ENCODE peak calls at places on chromosomes 2 and 18, in five cellular contexts. M is GM23338, V is GM06990, I is psoas muscle, B is fibroblast of mammary gland. A is an unnamed sample.

GRCh38 chr2:71798266-71799012 is 345.1 kb downstream of the DYSF start:
- DNase-seq in M (peak; percentile 87), V (no peak), I (no peak), B (peak; percentile 41), A (peak; percentile 66)

GRCh38 chr2:43106767-43107527 is 119.5 kb downstream of the ZFP36L2 start:
- DNase-seq in M (no peak), V (no peak), I (no peak), B (no peak), A (no peak)

GRCh38 chr2:174300114-174300513 is 34.6 kb upstream of the SP9 start:
- DNase-seq in M (no peak), V (no peak), I (no peak), B (peak; percentile 13), A (no peak)

GRCh38 chr2:120750488-120751210 is 15.0 kb downstream of the GLI2 start:
- DNase-seq in M (no peak), V (no peak), I (no peak), B (peak; percentile 47), A (no peak)

GRCh38 chr2:61177727-61178549 is 15.9 kb downstream of the C2orf74 start:
- DNase-seq in M (peak; percentile 59), V (peak; percentile 68), I (peak; percentile 70), B (peak; percentile 30), A (no peak)

GRCh38 chr2:182416191-182416590 is 10.6 kb downstream of the PDE1A start:
- DNase-seq in M (no peak), V (no peak), I (no peak), B (no peak), A (no peak)

GRCh38 chr18:46338213-46338612 is 234.0 kb downstream of the HAUS1 start:
- DNase-seq in M (peak; percentile 57), V (no peak), I (no peak), B (no peak), A (no peak)

GRCh38 chr2:10717630-10718029 is 3.8 kb upstream of the ATP6V1C2 start:
- DNase-seq in M (no peak), V (no peak), I (no peak), B (peak; percentile 54), A (no peak)

GRCh38 chr2:241207641-241208040 is 19.2 kb downstream of the ANO7 start:
- DNase-seq in M (no peak), V (no peak), I (no peak), B (no peak), A (no peak)

GRCh38 chr2:219665926-219666325 is 38.5 kb downstream of the SLC4A3 start:
- DNase-seq in M (no peak), V (no peak), I (no peak), B (no peak), A (no peak)

DNA sequence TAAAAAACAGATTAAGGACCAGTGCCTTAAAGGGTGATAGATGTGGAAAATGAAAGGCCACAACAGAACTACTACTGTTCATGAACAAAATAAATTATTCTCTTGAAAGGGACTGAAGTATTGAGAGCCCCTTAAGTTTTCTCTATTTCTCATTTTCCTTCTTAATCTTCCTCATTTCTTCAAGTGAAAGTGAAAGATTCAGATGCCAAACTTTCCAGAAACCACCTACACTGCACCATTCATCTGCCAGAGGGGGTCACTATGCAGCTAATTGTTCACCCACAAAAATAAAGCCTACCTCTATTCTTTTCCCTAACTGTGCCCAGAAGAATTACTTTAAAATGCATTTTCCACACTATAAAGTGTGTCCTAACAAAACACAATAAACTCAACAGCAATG is 140.1 kb downstream of the NR4A2 start:
- DNase-seq in M (peak; percentile 22), V (peak; percentile 13), I (no peak), B (peak; percentile 7), A (no peak)
- TF ChIP-seq CTCF in M (peak; percentile 58), V (peak; percentile 39), I (no peak), B (peak; percentile 27), A (no peak)

DNA sequence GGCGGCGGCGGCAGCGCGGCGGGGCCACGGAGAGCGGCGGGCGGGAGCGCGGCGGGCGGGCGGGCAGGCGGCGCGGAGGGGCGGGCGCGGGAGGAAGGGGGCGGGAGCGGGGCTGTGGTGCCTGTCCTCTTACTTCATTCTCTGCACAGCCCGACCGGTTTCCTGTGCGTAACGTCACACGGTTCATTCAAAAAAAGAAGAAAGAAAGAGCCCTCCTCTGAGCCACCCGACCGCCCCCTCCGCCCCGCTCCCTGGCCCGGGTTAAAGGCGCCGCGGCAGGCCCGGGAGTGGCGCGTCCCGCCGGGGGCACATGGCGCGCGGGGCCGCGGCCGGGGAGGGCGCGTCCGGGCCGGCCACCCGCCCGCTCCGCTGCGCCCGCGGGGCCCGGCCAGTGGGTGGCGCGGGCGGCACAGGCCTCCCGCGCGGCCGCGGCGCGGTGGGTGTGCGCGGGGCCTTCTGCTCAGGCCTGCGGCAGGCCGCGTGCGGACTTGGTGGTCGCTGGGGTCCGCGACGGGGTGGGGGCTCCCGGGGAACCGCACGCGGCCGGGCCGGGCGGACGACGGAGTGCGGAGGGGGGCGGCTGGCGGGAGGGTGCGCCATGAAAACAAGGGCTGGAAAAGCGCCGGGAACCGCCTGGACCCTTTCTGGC is 596 bp upstream of the BCL2 start:
- DNase-seq in M (peak; percentile 87), V (peak; percentile 85), I (peak; percentile 90), B (peak; percentile 81), A (peak; percentile 90)
- TF ChIP-seq CTCF in M (no peak), V (no peak), I (peak; percentile 29), B (no peak), A (peak; percentile 24)

GRCh38 chr18:21194871-21195771 is 46.9 kb upstream of the GREB1L start:
- DNase-seq in M (peak; percentile 67), V (peak; percentile 6), I (no peak), B (peak; percentile 67), A (peak; percentile 44)

GRCh38 chr18:21187886-21188285 is 54.1 kb upstream of the GREB1L start:
- DNase-seq in M (no peak), V (no peak), I (no peak), B (no peak), A (no peak)

GRCh38 chr18:21196426-21196825 is 45.6 kb upstream of the GREB1L start:
- DNase-seq in M (no peak), V (no peak), I (no peak), B (no peak), A (no peak)

GRCh38 chr18:21192308-21192624 is 49.8 kb upstream of the GREB1L start:
- DNase-seq in M (no peak), V (no peak), I (no peak), B (no peak), A (no peak)

GRCh38 chr18:21191596-21192307 is 50.3 kb upstream of the GREB1L start:
- DNase-seq in M (peak; percentile 86), V (no peak), I (peak; percentile 59), B (peak; percentile 73), A (no peak)
- TF ChIP-seq CTCF in M (peak; percentile 75), V (peak; percentile 70), I (peak; percentile 49), B (peak; percentile 87), A (peak; percentile 40)

DNA sequence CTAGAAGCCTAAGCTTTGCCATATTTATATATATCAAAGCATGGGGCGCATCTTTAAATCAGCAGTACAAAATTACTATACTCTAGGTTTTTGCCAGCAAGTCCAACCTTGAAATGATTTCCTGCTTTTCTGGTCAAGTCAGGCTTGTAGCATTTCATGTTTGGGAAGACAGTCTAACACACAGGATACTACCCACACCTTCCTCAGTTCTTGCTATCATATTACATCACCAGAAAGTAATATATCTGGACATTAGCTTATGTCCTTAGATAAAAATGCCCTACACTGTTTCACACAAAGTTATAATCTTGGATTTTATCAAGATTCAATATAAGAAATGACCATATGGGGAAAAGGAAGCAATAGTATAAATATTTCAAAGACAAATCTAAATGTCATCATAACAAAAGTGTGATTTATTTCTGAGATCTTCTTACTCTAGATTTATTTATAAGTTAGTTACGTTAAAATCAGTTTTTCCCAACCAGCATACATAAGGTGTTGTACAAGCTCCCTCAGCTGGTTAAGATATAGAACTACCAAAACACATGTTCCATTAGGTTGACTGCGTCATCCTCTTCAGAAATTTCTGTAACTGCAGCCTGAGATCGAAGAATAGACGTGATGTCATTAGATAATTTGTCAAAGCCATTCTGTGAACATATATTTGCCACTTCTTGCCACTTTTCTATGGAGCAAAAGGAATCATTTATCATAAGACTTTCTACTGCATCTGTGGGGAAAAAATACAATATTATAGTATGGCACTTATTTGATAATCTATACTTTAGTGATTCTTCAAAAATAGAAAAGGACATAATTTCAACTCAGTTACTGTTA is 56.6 kb downstream of the CLHC1 start:
- DNase-seq in M (peak; percentile 69), V (no peak), I (no peak), B (peak; percentile 86), A (peak; percentile 68)
- TF ChIP-seq CTCF in M (peak; percentile 70), V (peak; percentile 39), I (peak; percentile 68), B (peak; percentile 66), A (peak; percentile 26)

DNA sequence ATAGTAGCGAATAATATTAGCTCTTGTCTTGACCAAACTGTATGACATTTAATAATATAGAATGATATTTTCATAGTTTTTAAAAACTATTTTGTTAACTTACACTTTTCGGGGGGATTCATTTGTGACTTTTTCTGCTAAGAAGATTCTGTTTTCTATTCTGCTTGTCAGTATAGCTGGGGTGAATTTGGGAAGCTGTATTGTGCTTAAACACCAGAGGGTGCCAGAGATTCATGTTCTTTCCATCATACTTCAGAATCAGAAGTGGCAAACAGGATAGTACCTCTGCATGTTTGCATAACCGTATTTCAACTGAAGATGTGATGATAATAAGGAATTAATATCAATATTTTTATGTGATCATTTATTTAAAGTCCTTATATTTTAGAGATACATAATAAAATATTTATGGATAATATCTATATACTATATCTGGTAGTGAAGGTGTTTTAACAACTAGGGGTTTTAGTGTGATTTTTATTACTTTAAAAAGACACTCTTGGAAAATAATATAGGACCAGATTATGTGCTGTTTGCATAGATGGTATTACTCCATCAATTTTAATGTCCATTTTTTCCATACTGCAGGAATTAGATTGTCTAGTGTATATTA is 81.0 kb downstream of the TAF4B start:
- DNase-seq in M (peak; percentile 76), V (peak; percentile 14), I (no peak), B (peak; percentile 72), A (peak; percentile 55)
- TF ChIP-seq CTCF in M (peak; percentile 76), V (peak; percentile 68), I (peak; percentile 59), B (peak; percentile 82), A (peak; percentile 43)

GRCh38 chr2:136917281-136917680 is 151.9 kb downstream of the THSD7B start:
- DNase-seq in M (peak; percentile 29), V (no peak), I (no peak), B (no peak), A (no peak)

GRCh38 chr2:136919682-136920081 is 154.3 kb downstream of the THSD7B start:
- DNase-seq in M (no peak), V (no peak), I (no peak), B (no peak), A (no peak)

GRCh38 chr2:136916131-136916530 is 150.8 kb downstream of the THSD7B start:
- DNase-seq in M (no peak), V (no peak), I (no peak), B (no peak), A (no peak)

DNA sequence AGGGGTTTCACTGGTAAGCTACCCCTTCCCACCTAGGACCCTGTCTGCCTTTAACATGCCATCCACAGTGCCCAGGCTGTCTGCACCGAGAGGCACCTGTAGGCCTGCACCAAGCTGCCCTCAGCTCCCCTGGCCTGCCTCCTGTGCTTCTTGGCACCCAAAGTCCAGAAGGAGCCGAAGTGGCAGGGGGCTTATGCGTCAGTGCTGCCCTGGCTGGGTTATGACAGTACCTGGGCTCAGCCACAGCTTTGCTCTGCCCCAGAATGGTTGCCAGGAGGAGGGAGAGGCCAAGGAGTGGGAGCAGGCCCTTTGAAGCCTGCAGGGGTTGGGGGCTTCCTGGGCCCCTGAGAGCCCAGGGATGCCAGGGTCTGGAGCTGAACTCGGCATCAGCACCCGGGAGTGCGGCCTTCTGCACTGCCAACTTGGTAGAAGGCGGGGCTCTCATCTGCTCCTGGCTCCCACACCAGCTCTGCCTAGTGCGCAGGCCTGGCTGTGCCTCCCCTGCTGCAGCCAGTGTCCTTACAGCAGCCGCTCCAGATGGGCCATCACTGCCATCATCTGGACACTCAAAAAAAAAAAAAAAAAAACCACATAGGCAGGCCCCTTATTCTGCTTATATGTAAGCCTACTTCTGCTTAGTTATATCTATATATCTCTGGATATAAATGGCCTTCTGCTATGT is 155.4 kb downstream of the THSD7B start:
- DNase-seq in M (no peak), V (no peak), I (no peak), B (no peak), A (no peak)
- TF ChIP-seq CTCF in M (peak; percentile 39), V (no peak), I (no peak), B (no peak), A (no peak)